ENCODE peak calls at places on chromosomes 6 and 20, in six cellular contexts. V, C, A, H, O and X are unnamed samples.
A peak's percentile ranks its signal among the peaks of the same experiment; 100 is the strongest.

GRCh38 chr20:57895161-57895855 is 185.5 kb upstream of the PMEPA1 start:
- DNase-seq in V (no peak), C (no peak), A (no peak), H (no peak), O (no peak), X (no peak)

GRCh38 chr20:41340327-41341055 is at the start of gene LPIN3:
- DNase-seq in V (peak; percentile 97), C (no peak), A (peak; percentile 93), H (peak; percentile 32), O (peak; percentile 55), X (peak; percentile 45)

GRCh38 chr6:83853178-83853967 is at the start of gene RIPPLY2:
- DNase-seq in V (no peak), C (no peak), A (no peak), H (no peak), O (no peak), X (no peak)

GRCh38 chr20:9179867-9180266 is 111.0 kb downstream of the PLCB4 start:
- DNase-seq in V (no peak), C (no peak), A (no peak), H (no peak), O (no peak), X (no peak)

GRCh38 chr6:149056777-149057463 is 260.6 kb upstream of the TAB2 start:
- DNase-seq in V (no peak), C (no peak), A (no peak), H (no peak), O (no peak), X (no peak)

GRCh38 chr6:754202-754601 is 61.3 kb upstream of the EXOC2 start:
- DNase-seq in V (no peak), C (no peak), A (no peak), H (no peak), O (no peak), X (no peak)

GRCh38 chr6:83885984-83886383 is 26.5 kb downstream of the CYB5R4 start:
- DNase-seq in V (no peak), C (no peak), A (no peak), H (no peak), O (no peak), X (no peak)

GRCh38 chr20:45047581-45048119 is 53.3 kb downstream of the KCNS1 start:
- DNase-seq in V (no peak), C (no peak), A (no peak), H (no peak), O (no peak), X (no peak)

GRCh38 chr6:16222826-16223225 is 15.6 kb upstream of the GMPR start:
- DNase-seq in V (no peak), C (no peak), A (no peak), H (no peak), O (no peak), X (no peak)

GRCh38 chr6:158635427-158636073 is 9.0 kb downstream of the DYNLT1 start:
- DNase-seq in V (no peak), C (no peak), A (no peak), H (no peak), O (no peak), X (no peak)

GRCh38 chr6:158631678-158632537 is 12.6 kb downstream of the DYNLT1 start:
- DNase-seq in V (peak; percentile 93), C (peak; percentile 75), A (peak; percentile 93), H (no peak), O (no peak), X (no peak)

GRCh38 chr6:158633127-158633526 is 11.4 kb downstream of the DYNLT1 start:
- DNase-seq in V (no peak), C (no peak), A (peak; percentile 57), H (no peak), O (no peak), X (no peak)

GRCh38 chr6:158636778-158637177 is 7.8 kb downstream of the DYNLT1 start:
- DNase-seq in V (no peak), C (no peak), A (no peak), H (no peak), O (no peak), X (no peak)

GRCh38 chr6:158634695-158635426 is 9.7 kb downstream of the DYNLT1 start:
- DNase-seq in V (no peak), C (no peak), A (no peak), H (no peak), O (no peak), X (peak; percentile 17)
- H3K27ac ChIP-seq in V (peak overlapping the region; percentile 5), C (no peak overlapping the region), A (peak overlapping the region; percentile 8), H (no peak overlapping the region), O (no peak overlapping the region), X (peak overlapping the region; percentile 55)

GRCh38 chr6:98823428-98823827 is 10.9 kb upstream of the POU3F2 start:
- DNase-seq in V (no peak), C (no peak), A (no peak), H (no peak), O (no peak), X (no peak)

GRCh38 chr6:98824907-98825601 is 9.3 kb upstream of the POU3F2 start:
- DNase-seq in V (no peak), C (no peak), A (no peak), H (no peak), O (no peak), X (no peak)

GRCh38 chr6:98825602-98826230 is 8.7 kb upstream of the POU3F2 start:
- DNase-seq in V (no peak), C (no peak), A (no peak), H (no peak), O (no peak), X (no peak)

GRCh38 chr6:98824163-98824906 is 10.0 kb upstream of the POU3F2 start:
- DNase-seq in V (no peak), C (no peak), A (no peak), H (no peak), O (no peak), X (no peak)

DNA sequence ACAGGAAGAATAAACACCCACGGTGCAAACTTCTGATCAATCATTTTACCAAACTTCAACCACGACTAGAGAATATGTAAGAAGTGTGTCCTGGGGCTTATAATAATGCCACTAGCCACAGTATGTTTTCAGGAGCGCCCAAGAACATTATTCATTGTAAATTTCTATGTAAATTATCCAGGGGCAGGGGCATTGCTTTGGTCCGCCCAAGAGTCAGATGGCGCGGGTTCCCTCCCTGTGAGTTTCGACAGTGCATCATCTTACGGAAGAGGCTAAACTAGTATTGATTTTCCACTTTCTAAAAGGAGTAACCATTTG is 10.6 kb upstream of the POU3F2 start:
- DNase-seq in V (no peak), C (no peak), A (no peak), H (no peak), O (no peak), X (no peak)
- H3K4me3 ChIP-seq in V (no peak overlapping the region), C (no peak overlapping the region), A (no peak overlapping the region), H (no peak overlapping the region), O (no peak overlapping the region), X (no peak overlapping the region)

GRCh38 chr20:50189681-50190250 is 864 bp upstream of the CEBPB start:
- DNase-seq in V (peak; percentile 79), C (no peak), A (peak; percentile 61), H (peak; percentile 55), O (peak; percentile 55), X (peak; percentile 29)

GRCh38 chr20:50187403-50188051 is 3.1 kb upstream of the CEBPB start:
- DNase-seq in V (no peak), C (no peak), A (peak; percentile 68), H (no peak), O (no peak), X (no peak)

GRCh38 chr20:50188287-50188688 is 2.3 kb upstream of the CEBPB start:
- DNase-seq in V (no peak), C (no peak), A (no peak), H (no peak), O (no peak), X (no peak)

GRCh38 chr20:50190251-50191064 is at the start of gene CEBPB:
- DNase-seq in V (peak; percentile 78), C (peak; percentile 91), A (peak; percentile 95), H (peak; percentile 70), O (peak; percentile 90), X (peak; percentile 77)

DNA sequence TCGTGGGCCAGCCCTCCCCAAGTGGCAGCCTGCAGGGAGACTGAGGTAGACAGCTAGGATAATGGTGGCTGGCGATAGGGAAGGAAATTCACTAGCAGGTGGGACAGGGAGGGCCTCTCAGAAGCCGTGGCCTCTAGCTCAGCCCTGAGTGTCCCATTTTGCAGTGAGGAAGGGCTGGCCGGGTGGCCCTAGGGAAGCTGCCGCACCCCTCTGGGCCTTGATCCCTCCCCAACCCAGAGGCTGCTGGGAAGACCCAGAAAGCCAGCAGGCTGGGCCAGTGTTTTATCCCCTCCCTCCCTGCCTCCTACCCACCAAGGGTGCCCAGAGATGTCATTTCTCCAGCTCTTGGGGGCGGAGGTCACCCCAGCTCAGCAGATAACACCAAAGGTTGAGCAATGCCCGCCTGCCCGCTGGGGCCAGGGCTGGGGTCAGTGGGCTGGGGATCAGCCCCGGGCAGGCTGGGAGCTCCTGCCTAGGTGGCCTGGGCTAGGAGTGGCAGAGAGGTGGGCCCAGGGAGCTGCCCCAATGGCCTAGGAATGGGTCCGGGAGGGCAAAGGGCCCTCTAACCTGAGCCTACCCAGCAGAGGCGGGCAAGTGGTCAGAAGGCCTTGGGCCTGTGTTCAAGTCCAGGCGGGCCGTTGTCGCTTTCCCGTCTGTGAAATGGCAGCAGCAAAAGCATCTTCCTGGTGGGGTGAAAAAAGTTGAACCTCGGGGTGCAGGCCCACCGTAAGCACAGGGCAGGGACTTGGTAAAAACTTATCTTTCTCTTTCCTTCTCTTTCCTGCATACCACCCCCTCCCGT is 1.6 kb upstream of the CEBPB start:
- DNase-seq in V (peak; percentile 25), C (no peak), A (peak; percentile 61), H (no peak), O (no peak), X (no peak)
- H3K4me1 ChIP-seq in V (peaks cover 3% of the 10 kb centered on the region), C (peaks cover 22% of the 10 kb centered on the region), A (peaks cover 26% of the 10 kb centered on the region), H (peaks cover 8% of the 10 kb centered on the region), O (peaks cover 16% of the 10 kb centered on the region), X (peaks cover 23% of the 10 kb centered on the region)

GRCh38 chr6:53530780-53531386 is 14.0 kb downstream of the GCLC start:
- DNase-seq in V (no peak), C (no peak), A (no peak), H (no peak), O (no peak), X (no peak)

GRCh38 chr6:53528107-53528506 is 16.8 kb downstream of the GCLC start:
- DNase-seq in V (no peak), C (no peak), A (no peak), H (no peak), O (no peak), X (no peak)

GRCh38 chr6:53527249-53527765 is 17.6 kb downstream of the GCLC start:
- DNase-seq in V (no peak), C (no peak), A (no peak), H (no peak), O (no peak), X (no peak)

GRCh38 chr6:53530346-53530745 is 14.6 kb downstream of the GCLC start:
- DNase-seq in V (no peak), C (no peak), A (no peak), H (no peak), O (no peak), X (no peak)

DNA sequence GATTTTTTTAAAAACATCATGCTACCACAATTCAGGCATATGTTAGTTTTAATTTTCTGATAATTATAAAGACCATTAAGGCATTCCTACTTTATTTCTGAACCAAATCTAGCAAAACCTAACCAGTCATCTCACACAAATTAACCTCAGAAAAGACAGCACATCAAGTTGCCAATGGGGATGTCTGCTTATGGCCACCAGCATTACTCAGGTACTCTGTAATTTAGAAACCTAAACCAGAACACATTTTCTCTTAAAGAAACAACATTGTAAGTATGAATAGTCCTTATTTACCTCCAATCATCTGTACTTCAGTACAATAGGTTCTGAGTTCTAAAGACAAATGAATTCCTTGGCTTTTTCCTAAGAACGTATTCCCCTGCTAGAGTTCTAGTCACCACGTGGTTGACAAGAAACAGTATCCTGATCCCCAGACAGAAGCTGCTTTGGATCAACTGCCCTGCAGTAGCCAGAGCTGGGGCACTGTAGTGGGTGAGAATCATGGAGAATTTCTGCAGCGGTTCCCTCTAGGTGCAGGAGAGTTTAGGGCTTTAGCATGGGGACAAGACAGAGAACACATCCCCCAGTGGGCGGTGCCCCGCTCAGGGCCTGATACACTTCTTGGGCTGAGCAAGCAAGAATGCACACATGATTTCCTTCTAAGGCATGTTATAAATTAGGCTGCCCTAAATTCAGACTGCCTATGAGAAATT is 15.4 kb downstream of the GCLC start:
- DNase-seq in V (no peak), C (no peak), A (no peak), H (no peak), O (no peak), X (no peak)
- H3K27ac ChIP-seq in V (peak overlapping the region; percentile 13), C (no peak overlapping the region), A (peak overlapping the region; percentile 56), H (no peak overlapping the region), O (no peak overlapping the region), X (no peak overlapping the region)